ENCODE peak calls at places on chromosomes 11 and 22, in nine cellular contexts. One of them, this sample, is unnamed.

GRCh38 chr11:96366024-96366423 is 23.0 kb upstream of the MAML2 start:
- DNase-seq in neural crest cell: no peak
- DNase-seq in OCI-LY7: no peak
- DNase-seq in adrenal gland: no peak
- DNase-seq in WTC11: no peak
- DNase-seq in CD4-positive, alpha-beta T cell: no peak
- DNase-seq in BE2C: no peak
- DNase-seq in HCT116: no peak
- DNase-seq in CD14-positive monocyte: no peak
- DNase-seq in this sample: no peak

GRCh38 chr11:68950268-68950667 is 30.5 kb downstream of the MRGPRD start:
- DNase-seq in neural crest cell: peak; percentile 16
- DNase-seq in OCI-LY7: peak; percentile 46
- DNase-seq in adrenal gland: no peak
- DNase-seq in WTC11: peak; percentile 43
- DNase-seq in CD4-positive, alpha-beta T cell: no peak
- DNase-seq in BE2C: no peak
- DNase-seq in HCT116: peak; percentile 15
- DNase-seq in CD14-positive monocyte: no peak
- DNase-seq in this sample: no peak

GRCh38 chr11:303359-303758 is 4.0 kb upstream of the IFITM5 start:
- DNase-seq in neural crest cell: no peak
- DNase-seq in OCI-LY7: peak; percentile 62
- DNase-seq in adrenal gland: no peak
- DNase-seq in WTC11: no peak
- DNase-seq in CD4-positive, alpha-beta T cell: no peak
- DNase-seq in BE2C: no peak
- DNase-seq in HCT116: no peak
- DNase-seq in CD14-positive monocyte: no peak
- DNase-seq in this sample: no peak

GRCh38 chr22:27084130-27084529 is 426.7 kb downstream of the MIAT start:
- DNase-seq in neural crest cell: no peak
- DNase-seq in OCI-LY7: no peak
- DNase-seq in adrenal gland: no peak
- DNase-seq in WTC11: no peak
- DNase-seq in CD4-positive, alpha-beta T cell: no peak
- DNase-seq in BE2C: no peak
- DNase-seq in HCT116: no peak
- DNase-seq in CD14-positive monocyte: no peak
- DNase-seq in this sample: no peak

GRCh38 chr22:45738206-45738605 is 66.6 kb downstream of the ATXN10 start:
- DNase-seq in neural crest cell: no peak
- DNase-seq in OCI-LY7: no peak
- DNase-seq in adrenal gland: no peak
- DNase-seq in WTC11: no peak
- DNase-seq in CD4-positive, alpha-beta T cell: no peak
- DNase-seq in BE2C: no peak
- DNase-seq in HCT116: no peak
- DNase-seq in CD14-positive monocyte: no peak
- DNase-seq in this sample: no peak

GRCh38 chr11:43549624-43550023 is 130.9 kb upstream of the HSD17B12 start:
- DNase-seq in neural crest cell: no peak
- DNase-seq in OCI-LY7: no peak
- DNase-seq in adrenal gland: no peak
- DNase-seq in WTC11: peak; percentile 27
- DNase-seq in CD4-positive, alpha-beta T cell: no peak
- DNase-seq in BE2C: no peak
- DNase-seq in HCT116: no peak
- DNase-seq in CD14-positive monocyte: no peak
- DNase-seq in this sample: no peak

GRCh38 chr11:130924750-130925149 is 8.5 kb upstream of the SNX19 start:
- DNase-seq in neural crest cell: no peak
- DNase-seq in OCI-LY7: no peak
- DNase-seq in adrenal gland: no peak
- DNase-seq in WTC11: no peak
- DNase-seq in CD4-positive, alpha-beta T cell: no peak
- DNase-seq in BE2C: no peak
- DNase-seq in HCT116: no peak
- DNase-seq in CD14-positive monocyte: no peak
- DNase-seq in this sample: no peak

GRCh38 chr11:100739636-100740035 is 52.5 kb downstream of the ARHGAP42 start:
- DNase-seq in neural crest cell: no peak
- DNase-seq in OCI-LY7: no peak
- DNase-seq in adrenal gland: peak; percentile 32
- DNase-seq in WTC11: no peak
- DNase-seq in CD4-positive, alpha-beta T cell: no peak
- DNase-seq in BE2C: peak; percentile 39
- DNase-seq in HCT116: peak; percentile 61
- DNase-seq in CD14-positive monocyte: no peak
- DNase-seq in this sample: no peak

GRCh38 chr11:73287400-73288101 is 15.4 kb downstream of the P2RY6 start:
- DNase-seq in neural crest cell: no peak
- DNase-seq in OCI-LY7: no peak
- DNase-seq in adrenal gland: peak; percentile 39
- DNase-seq in WTC11: no peak
- DNase-seq in CD4-positive, alpha-beta T cell: no peak
- DNase-seq in BE2C: peak; percentile 81
- DNase-seq in HCT116: no peak
- DNase-seq in CD14-positive monocyte: no peak
- DNase-seq in this sample: no peak

GRCh38 chr11:132037467-132037862 is 667.0 kb downstream of the NTM start:
- DNase-seq in neural crest cell: no peak
- DNase-seq in OCI-LY7: no peak
- DNase-seq in adrenal gland: no peak
- DNase-seq in WTC11: no peak
- DNase-seq in CD4-positive, alpha-beta T cell: no peak
- DNase-seq in BE2C: no peak
- DNase-seq in HCT116: no peak
- DNase-seq in CD14-positive monocyte: no peak
- DNase-seq in this sample: no peak

GRCh38 chr11:1706634-1707400 is 9.8 kb downstream of the KRTAP5-6 start:
- DNase-seq in neural crest cell: no peak
- DNase-seq in OCI-LY7: no peak
- DNase-seq in adrenal gland: no peak
- DNase-seq in WTC11: peak; percentile 36
- DNase-seq in CD4-positive, alpha-beta T cell: no peak
- DNase-seq in BE2C: peak; percentile 25
- DNase-seq in HCT116: no peak
- DNase-seq in CD14-positive monocyte: no peak
- DNase-seq in this sample: no peak

GRCh38 chr11:100525635-100526034 is 161.5 kb upstream of the ARHGAP42 start:
- DNase-seq in neural crest cell: no peak
- DNase-seq in OCI-LY7: no peak
- DNase-seq in adrenal gland: no peak
- DNase-seq in WTC11: peak; percentile 65
- DNase-seq in CD4-positive, alpha-beta T cell: no peak
- DNase-seq in BE2C: peak; percentile 15
- DNase-seq in HCT116: peak; percentile 3
- DNase-seq in CD14-positive monocyte: no peak
- DNase-seq in this sample: no peak

GRCh38 chr11:102453286-102453797 is 777 bp upstream of the TMEM123 start:
- DNase-seq in neural crest cell: no peak
- DNase-seq in OCI-LY7: peak; percentile 39
- DNase-seq in adrenal gland: no peak
- DNase-seq in WTC11: peak; percentile 13
- DNase-seq in CD4-positive, alpha-beta T cell: no peak
- DNase-seq in BE2C: no peak
- DNase-seq in HCT116: no peak
- DNase-seq in CD14-positive monocyte: no peak
- DNase-seq in this sample: no peak

GRCh38 chr11:82797595-82797971 is 63.9 kb upstream of the FAM181B start:
- DNase-seq in neural crest cell: no peak
- DNase-seq in OCI-LY7: no peak
- DNase-seq in adrenal gland: no peak
- DNase-seq in WTC11: no peak
- DNase-seq in CD4-positive, alpha-beta T cell: no peak
- DNase-seq in BE2C: no peak
- DNase-seq in HCT116: no peak
- DNase-seq in CD14-positive monocyte: no peak
- DNase-seq in this sample: no peak

GRCh38 chr22:20520093-20520511 is 12.7 kb downstream of the MED15 start:
- DNase-seq in neural crest cell: no peak
- DNase-seq in OCI-LY7: no peak
- DNase-seq in adrenal gland: peak; percentile 55
- DNase-seq in WTC11: no peak
- DNase-seq in CD4-positive, alpha-beta T cell: no peak
- DNase-seq in BE2C: no peak
- DNase-seq in HCT116: no peak
- DNase-seq in CD14-positive monocyte: no peak
- DNase-seq in this sample: no peak

DNA sequence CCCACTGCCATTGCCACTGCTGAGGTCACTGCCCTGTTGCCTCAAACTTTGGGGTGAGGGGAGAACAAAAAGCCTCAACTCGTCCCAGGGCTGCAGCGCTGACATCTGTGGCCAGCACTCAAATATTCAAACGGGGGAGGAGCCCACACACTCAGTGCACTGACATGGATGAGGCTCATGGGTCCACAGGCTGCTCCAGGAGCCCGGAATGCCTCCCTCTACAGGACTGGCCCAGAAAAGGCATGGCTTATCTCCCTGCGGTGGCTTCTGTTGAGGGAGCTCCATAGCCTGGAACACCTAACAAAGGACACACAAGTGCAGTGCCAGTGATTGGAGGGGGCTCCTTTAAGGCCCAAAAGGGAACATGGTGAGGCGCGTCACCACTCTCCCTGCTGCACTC is 341.1 kb upstream of the LUZP2 start:
- DNase-seq in neural crest cell: no peak
- DNase-seq in OCI-LY7: no peak
- DNase-seq in adrenal gland: no peak
- DNase-seq in WTC11: peak; percentile 47
- DNase-seq in CD4-positive, alpha-beta T cell: no peak
- DNase-seq in BE2C: peak; percentile 23
- DNase-seq in HCT116: no peak
- DNase-seq in CD14-positive monocyte: no peak
- DNase-seq in this sample: no peak
- TF ChIP-seq CTCF in neural crest cell: no peak
- TF ChIP-seq CTCF in OCI-LY7: no peak
- TF ChIP-seq CTCF in adrenal gland: no peak
- TF ChIP-seq CTCF in WTC11: no peak
- TF ChIP-seq CTCF in CD4-positive, alpha-beta T cell: no peak
- TF ChIP-seq CTCF in BE2C: peak; percentile 25
- TF ChIP-seq CTCF in HCT116: no peak
- TF ChIP-seq CTCF in CD14-positive monocyte: no peak
- TF ChIP-seq CTCF in this sample: no peak

DNA sequence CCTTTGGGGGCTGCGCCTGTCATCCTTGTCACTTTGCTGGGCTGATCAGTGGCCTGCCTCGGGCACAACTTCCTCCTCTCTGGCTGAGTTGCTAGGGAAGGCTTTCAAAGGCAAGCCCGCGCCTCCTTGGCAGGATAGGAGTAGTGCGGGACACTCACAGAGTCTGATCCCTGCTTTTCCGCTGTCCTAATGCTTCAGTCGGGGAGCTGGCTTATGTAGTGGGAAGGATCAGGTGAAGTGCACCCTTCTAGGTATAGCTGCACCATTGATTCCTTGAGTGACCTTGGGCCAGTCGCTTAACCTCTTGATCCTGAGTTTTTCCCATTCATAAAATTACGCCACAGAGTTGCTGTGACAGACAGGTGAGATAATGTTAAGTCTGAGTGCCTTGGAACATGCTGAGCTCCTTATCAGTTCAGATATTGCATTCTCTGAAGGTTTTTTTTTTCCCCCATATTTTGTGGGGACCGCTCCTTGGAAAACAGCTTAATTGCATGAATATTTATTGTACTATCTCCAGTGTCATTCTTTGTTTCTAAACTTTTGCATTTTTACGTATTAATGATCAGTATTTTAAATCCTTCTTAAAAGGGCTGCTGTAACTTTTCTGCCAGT is 943 bp downstream of the IPO7 start:
- DNase-seq in neural crest cell: no peak
- DNase-seq in OCI-LY7: peak; percentile 40
- DNase-seq in adrenal gland: peak; percentile 74
- DNase-seq in WTC11: no peak
- DNase-seq in CD4-positive, alpha-beta T cell: no peak
- DNase-seq in BE2C: no peak
- DNase-seq in HCT116: no peak
- DNase-seq in CD14-positive monocyte: no peak
- DNase-seq in this sample: no peak
- TF ChIP-seq CTCF in neural crest cell: no peak
- TF ChIP-seq CTCF in OCI-LY7: no peak
- TF ChIP-seq CTCF in adrenal gland: no peak
- TF ChIP-seq CTCF in WTC11: no peak
- TF ChIP-seq CTCF in CD4-positive, alpha-beta T cell: no peak
- TF ChIP-seq CTCF in BE2C: no peak
- TF ChIP-seq CTCF in HCT116: no peak
- TF ChIP-seq CTCF in CD14-positive monocyte: no peak
- TF ChIP-seq CTCF in this sample: no peak

GRCh38 chr11:47536925-47537324 is 16.0 kb downstream of the CELF1 start:
- DNase-seq in neural crest cell: no peak
- DNase-seq in OCI-LY7: no peak
- DNase-seq in adrenal gland: no peak
- DNase-seq in WTC11: no peak
- DNase-seq in CD4-positive, alpha-beta T cell: no peak
- DNase-seq in BE2C: no peak
- DNase-seq in HCT116: no peak
- DNase-seq in CD14-positive monocyte: no peak
- DNase-seq in this sample: no peak

GRCh38 chr11:47534707-47535251 is 18.2 kb downstream of the CELF1 start:
- DNase-seq in neural crest cell: no peak
- DNase-seq in OCI-LY7: no peak
- DNase-seq in adrenal gland: no peak
- DNase-seq in WTC11: no peak
- DNase-seq in CD4-positive, alpha-beta T cell: no peak
- DNase-seq in BE2C: no peak
- DNase-seq in HCT116: no peak
- DNase-seq in CD14-positive monocyte: no peak
- DNase-seq in this sample: no peak

GRCh38 chr11:47541070-47541469 is 11.9 kb downstream of the CELF1 start:
- DNase-seq in neural crest cell: no peak
- DNase-seq in OCI-LY7: no peak
- DNase-seq in adrenal gland: no peak
- DNase-seq in WTC11: no peak
- DNase-seq in CD4-positive, alpha-beta T cell: no peak
- DNase-seq in BE2C: no peak
- DNase-seq in HCT116: no peak
- DNase-seq in CD14-positive monocyte: no peak
- DNase-seq in this sample: no peak

GRCh38 chr11:47538741-47539575 is 14.0 kb downstream of the CELF1 start:
- DNase-seq in neural crest cell: no peak
- DNase-seq in OCI-LY7: no peak
- DNase-seq in adrenal gland: no peak
- DNase-seq in WTC11: no peak
- DNase-seq in CD4-positive, alpha-beta T cell: no peak
- DNase-seq in BE2C: no peak
- DNase-seq in HCT116: no peak
- DNase-seq in CD14-positive monocyte: no peak
- DNase-seq in this sample: no peak

GRCh38 chr11:47539681-47540039 is 13.3 kb downstream of the CELF1 start:
- DNase-seq in neural crest cell: no peak
- DNase-seq in OCI-LY7: no peak
- DNase-seq in adrenal gland: no peak
- DNase-seq in WTC11: no peak
- DNase-seq in CD4-positive, alpha-beta T cell: no peak
- DNase-seq in BE2C: no peak
- DNase-seq in HCT116: no peak
- DNase-seq in CD14-positive monocyte: no peak
- DNase-seq in this sample: no peak
- TF ChIP-seq CTCF in neural crest cell: peak; percentile 31
- TF ChIP-seq CTCF in OCI-LY7: no peak
- TF ChIP-seq CTCF in adrenal gland: no peak
- TF ChIP-seq CTCF in WTC11: no peak
- TF ChIP-seq CTCF in CD4-positive, alpha-beta T cell: no peak
- TF ChIP-seq CTCF in BE2C: no peak
- TF ChIP-seq CTCF in HCT116: no peak
- TF ChIP-seq CTCF in CD14-positive monocyte: no peak
- TF ChIP-seq CTCF in this sample: no peak

GRCh38 chr11:85826096-85826855 is 15.3 kb upstream of the SYTL2 start:
- DNase-seq in neural crest cell: no peak
- DNase-seq in OCI-LY7: peak; percentile 13
- DNase-seq in adrenal gland: peak; percentile 33
- DNase-seq in WTC11: peak; percentile 43
- DNase-seq in CD4-positive, alpha-beta T cell: no peak
- DNase-seq in BE2C: peak; percentile 56
- DNase-seq in HCT116: no peak
- DNase-seq in CD14-positive monocyte: no peak
- DNase-seq in this sample: no peak
- TF ChIP-seq CTCF in neural crest cell: peak; percentile 55
- TF ChIP-seq CTCF in OCI-LY7: peak; percentile 64
- TF ChIP-seq CTCF in adrenal gland: peak; percentile 46
- TF ChIP-seq CTCF in WTC11: peak; percentile 38
- TF ChIP-seq CTCF in CD4-positive, alpha-beta T cell: peak; percentile 33
- TF ChIP-seq CTCF in BE2C: peak; percentile 49
- TF ChIP-seq CTCF in HCT116: peak; percentile 72
- TF ChIP-seq CTCF in CD14-positive monocyte: no peak
- TF ChIP-seq CTCF in this sample: no peak